ENCODE peak calls at places on chromosome 21, in eight cellular contexts. One of them, this sample, is unnamed.

GRCh38 chr21:44847261-44848056 is 26.0 kb downstream of the PTTG1IP start:
- DNase-seq in small intestine: no peak
- DNase-seq in NCI-H2029 treated with DMSO at 0.1 percent for 48 hours: no peak
- DNase-seq in CD14-positive monocyte: no peak
- DNase-seq in NCI-H1105: no peak
- DNase-seq in fibroblast of pulmonary artery: no peak
- DNase-seq in neuronal stem cell: no peak
- DNase-seq in HTR-8/SVneo: no peak
- DNase-seq in this sample: no peak

GRCh38 chr21:44989538-44989888 is 49.7 kb downstream of the SLX9 start:
- DNase-seq in small intestine: no peak
- DNase-seq in NCI-H2029 treated with DMSO at 0.1 percent for 48 hours: no peak
- DNase-seq in CD14-positive monocyte: no peak
- DNase-seq in NCI-H1105: no peak
- DNase-seq in fibroblast of pulmonary artery: peak; percentile 41
- DNase-seq in neuronal stem cell: no peak
- DNase-seq in HTR-8/SVneo: no peak
- DNase-seq in this sample: no peak

GRCh38 chr21:41699311-41699710 is 67.5 kb downstream of the RIPK4 start:
- DNase-seq in small intestine: no peak
- DNase-seq in NCI-H2029 treated with DMSO at 0.1 percent for 48 hours: no peak
- DNase-seq in CD14-positive monocyte: no peak
- DNase-seq in NCI-H1105: no peak
- DNase-seq in fibroblast of pulmonary artery: no peak
- DNase-seq in neuronal stem cell: no peak
- DNase-seq in HTR-8/SVneo: no peak
- DNase-seq in this sample: no peak

GRCh38 chr21:43986544-43987451 is 25.3 kb upstream of the TRAPPC10 start:
- DNase-seq in small intestine: no peak
- DNase-seq in NCI-H2029 treated with DMSO at 0.1 percent for 48 hours: no peak
- DNase-seq in CD14-positive monocyte: no peak
- DNase-seq in NCI-H1105: no peak
- DNase-seq in fibroblast of pulmonary artery: no peak
- DNase-seq in neuronal stem cell: no peak
- DNase-seq in HTR-8/SVneo: no peak
- DNase-seq in this sample: no peak

GRCh38 chr21:45432575-45433255 is 27.8 kb downstream of the COL18A1 start:
- DNase-seq in small intestine: no peak
- DNase-seq in NCI-H2029 treated with DMSO at 0.1 percent for 48 hours: no peak
- DNase-seq in CD14-positive monocyte: no peak
- DNase-seq in NCI-H1105: no peak
- DNase-seq in fibroblast of pulmonary artery: peak; percentile 51
- DNase-seq in neuronal stem cell: no peak
- DNase-seq in HTR-8/SVneo: no peak
- DNase-seq in this sample: no peak

GRCh38 chr21:44392916-44393315 is 39.5 kb downstream of the TRPM2 start:
- DNase-seq in small intestine: peak; percentile 8
- DNase-seq in NCI-H2029 treated with DMSO at 0.1 percent for 48 hours: no peak
- DNase-seq in CD14-positive monocyte: no peak
- DNase-seq in NCI-H1105: no peak
- DNase-seq in fibroblast of pulmonary artery: no peak
- DNase-seq in neuronal stem cell: no peak
- DNase-seq in HTR-8/SVneo: no peak
- DNase-seq in this sample: no peak

GRCh38 chr21:36028127-36029069 is 31.9 kb downstream of the SETD4 start:
- DNase-seq in small intestine: peak; percentile 80
- DNase-seq in NCI-H2029 treated with DMSO at 0.1 percent for 48 hours: peak; percentile 81
- DNase-seq in CD14-positive monocyte: peak; percentile 67
- DNase-seq in NCI-H1105: peak; percentile 74
- DNase-seq in fibroblast of pulmonary artery: peak; percentile 81
- DNase-seq in neuronal stem cell: peak; percentile 81
- DNase-seq in HTR-8/SVneo: peak; percentile 87
- DNase-seq in this sample: peak; percentile 84

GRCh38 chr21:42174173-42174572 is 44.8 kb upstream of the ABCG1 start:
- DNase-seq in small intestine: no peak
- DNase-seq in NCI-H2029 treated with DMSO at 0.1 percent for 48 hours: no peak
- DNase-seq in CD14-positive monocyte: no peak
- DNase-seq in NCI-H1105: no peak
- DNase-seq in fibroblast of pulmonary artery: no peak
- DNase-seq in neuronal stem cell: no peak
- DNase-seq in HTR-8/SVneo: no peak
- DNase-seq in this sample: no peak

GRCh38 chr21:35643176-35643575 is 417.1 kb downstream of the SETD4 start:
- DNase-seq in small intestine: no peak
- DNase-seq in NCI-H2029 treated with DMSO at 0.1 percent for 48 hours: no peak
- DNase-seq in CD14-positive monocyte: no peak
- DNase-seq in NCI-H1105: no peak
- DNase-seq in fibroblast of pulmonary artery: peak; percentile 68
- DNase-seq in neuronal stem cell: no peak
- DNase-seq in HTR-8/SVneo: no peak
- DNase-seq in this sample: no peak

GRCh38 chr21:17660449-17660848 is 47.7 kb upstream of the BTG3 start:
- DNase-seq in small intestine: no peak
- DNase-seq in NCI-H2029 treated with DMSO at 0.1 percent for 48 hours: no peak
- DNase-seq in CD14-positive monocyte: no peak
- DNase-seq in NCI-H1105: no peak
- DNase-seq in fibroblast of pulmonary artery: no peak
- DNase-seq in neuronal stem cell: no peak
- DNase-seq in HTR-8/SVneo: peak; percentile 39
- DNase-seq in this sample: no peak

GRCh38 chr21:36047139-36047538 is 13.2 kb downstream of the SETD4 start:
- DNase-seq in small intestine: no peak
- DNase-seq in NCI-H2029 treated with DMSO at 0.1 percent for 48 hours: no peak
- DNase-seq in CD14-positive monocyte: no peak
- DNase-seq in NCI-H1105: no peak
- DNase-seq in fibroblast of pulmonary artery: no peak
- DNase-seq in neuronal stem cell: no peak
- DNase-seq in HTR-8/SVneo: no peak
- DNase-seq in this sample: no peak

GRCh38 chr21:46431884-46432488 is 26.7 kb upstream of the DIP2A start:
- DNase-seq in small intestine: no peak
- DNase-seq in NCI-H2029 treated with DMSO at 0.1 percent for 48 hours: no peak
- DNase-seq in CD14-positive monocyte: no peak
- DNase-seq in NCI-H1105: no peak
- DNase-seq in fibroblast of pulmonary artery: no peak
- DNase-seq in neuronal stem cell: no peak
- DNase-seq in HTR-8/SVneo: no peak
- DNase-seq in this sample: no peak

GRCh38 chr21:37087188-37087587 is 14.1 kb downstream of the TTC3 start:
- DNase-seq in small intestine: peak; percentile 52
- DNase-seq in NCI-H2029 treated with DMSO at 0.1 percent for 48 hours: no peak
- DNase-seq in CD14-positive monocyte: no peak
- DNase-seq in NCI-H1105: no peak
- DNase-seq in fibroblast of pulmonary artery: peak; percentile 77
- DNase-seq in neuronal stem cell: no peak
- DNase-seq in HTR-8/SVneo: peak; percentile 22
- DNase-seq in this sample: no peak

This sample was measured in DMS79 treated with DMSO at 0.1 percent for 48 hours.